ENCODE peak calls at places on chromosomes 11 and 22, in nine cellular contexts. One of them, this sample, is unnamed.

GRCh38 chr11:121513807-121514206 is 61.0 kb upstream of the SORL1-AS1 start:
- DNase-seq in amygdala: no peak
- DNase-seq in activated T-cell treated with anti-CD3 and anti-CD28 coated beads for 1 hour: no peak
- DNase-seq in HEK293T: no peak
- DNase-seq in sciatic nerve: no peak
- DNase-seq in brain microvascular endothelial cell: no peak
- DNase-seq in foreskin fibroblast: no peak
- DNase-seq in RPMI7951: no peak
- DNase-seq in type B pancreatic cell: no peak
- DNase-seq in this sample: no peak

GRCh38 chr11:111336582-111337256 is 38.4 kb downstream of the POU2AF3 start:
- DNase-seq in amygdala: no peak
- DNase-seq in activated T-cell treated with anti-CD3 and anti-CD28 coated beads for 1 hour: no peak
- DNase-seq in HEK293T: no peak
- DNase-seq in sciatic nerve: no peak
- DNase-seq in brain microvascular endothelial cell: no peak
- DNase-seq in foreskin fibroblast: peak
- DNase-seq in RPMI7951: peak
- DNase-seq in type B pancreatic cell: no peak
- DNase-seq in this sample: no peak

GRCh38 chr11:46431211-46431610 is 39.6 kb upstream of the CHRM4 start:
- DNase-seq in amygdala: no peak
- DNase-seq in activated T-cell treated with anti-CD3 and anti-CD28 coated beads for 1 hour: no peak
- DNase-seq in HEK293T: no peak
- DNase-seq in sciatic nerve: no peak
- DNase-seq in brain microvascular endothelial cell: no peak
- DNase-seq in foreskin fibroblast: no peak
- DNase-seq in RPMI7951: no peak
- DNase-seq in type B pancreatic cell: no peak
- DNase-seq in this sample: no peak

GRCh38 chr11:71543866-71544265 is 4.4 kb upstream of the KRTAP5-9 start:
- DNase-seq in amygdala: no peak
- DNase-seq in activated T-cell treated with anti-CD3 and anti-CD28 coated beads for 1 hour: no peak
- DNase-seq in HEK293T: no peak
- DNase-seq in sciatic nerve: no peak
- DNase-seq in brain microvascular endothelial cell: no peak
- DNase-seq in foreskin fibroblast: no peak
- DNase-seq in RPMI7951: no peak
- DNase-seq in type B pancreatic cell: no peak
- DNase-seq in this sample: no peak

GRCh38 chr11:120215634-120216033 is 4.8 kb downstream of the OAF start:
- DNase-seq in amygdala: no peak
- DNase-seq in activated T-cell treated with anti-CD3 and anti-CD28 coated beads for 1 hour: no peak
- DNase-seq in HEK293T: no peak
- DNase-seq in sciatic nerve: peak
- DNase-seq in brain microvascular endothelial cell: peak
- DNase-seq in foreskin fibroblast: peak
- DNase-seq in RPMI7951: peak
- DNase-seq in type B pancreatic cell: no peak
- DNase-seq in this sample: no peak

GRCh38 chr11:61332266-61332822 is 561 bp downstream of the DDB1 start:
- DNase-seq in amygdala: no peak
- DNase-seq in activated T-cell treated with anti-CD3 and anti-CD28 coated beads for 1 hour: no peak
- DNase-seq in HEK293T: peak
- DNase-seq in sciatic nerve: no peak
- DNase-seq in brain microvascular endothelial cell: peak
- DNase-seq in foreskin fibroblast: no peak
- DNase-seq in RPMI7951: peak
- DNase-seq in type B pancreatic cell: no peak
- DNase-seq in this sample: peak

GRCh38 chr11:86919557-86920210 is 35.5 kb downstream of the FZD4 start:
- DNase-seq in amygdala: no peak
- DNase-seq in activated T-cell treated with anti-CD3 and anti-CD28 coated beads for 1 hour: no peak
- DNase-seq in HEK293T: peak
- DNase-seq in sciatic nerve: no peak
- DNase-seq in brain microvascular endothelial cell: peak
- DNase-seq in foreskin fibroblast: peak
- DNase-seq in RPMI7951: peak
- DNase-seq in type B pancreatic cell: no peak
- DNase-seq in this sample: no peak

GRCh38 chr11:46122955-46123354 is 1.7 kb upstream of the PHF21A start:
- DNase-seq in amygdala: no peak
- DNase-seq in activated T-cell treated with anti-CD3 and anti-CD28 coated beads for 1 hour: no peak
- DNase-seq in HEK293T: no peak
- DNase-seq in sciatic nerve: no peak
- DNase-seq in brain microvascular endothelial cell: peak
- DNase-seq in foreskin fibroblast: peak
- DNase-seq in RPMI7951: peak
- DNase-seq in type B pancreatic cell: no peak
- DNase-seq in this sample: no peak

GRCh38 chr22:40855104-40855959 is 1.1 kb downstream of the ST13 start:
- DNase-seq in amygdala: no peak
- DNase-seq in activated T-cell treated with anti-CD3 and anti-CD28 coated beads for 1 hour: no peak
- DNase-seq in HEK293T: no peak
- DNase-seq in sciatic nerve: no peak
- DNase-seq in brain microvascular endothelial cell: no peak
- DNase-seq in foreskin fibroblast: no peak
- DNase-seq in RPMI7951: peak
- DNase-seq in type B pancreatic cell: no peak
- DNase-seq in this sample: no peak

GRCh38 chr11:7672960-7673723 is at the start of gene CYB5R2:
- DNase-seq in amygdala: no peak
- DNase-seq in activated T-cell treated with anti-CD3 and anti-CD28 coated beads for 1 hour: no peak
- DNase-seq in HEK293T: no peak
- DNase-seq in sciatic nerve: peak
- DNase-seq in brain microvascular endothelial cell: no peak
- DNase-seq in foreskin fibroblast: peak
- DNase-seq in RPMI7951: no peak
- DNase-seq in type B pancreatic cell: no peak
- DNase-seq in this sample: no peak

GRCh38 chr11:86688398-86689179 is 16.2 kb upstream of the ME3 start:
- DNase-seq in amygdala: no peak
- DNase-seq in activated T-cell treated with anti-CD3 and anti-CD28 coated beads for 1 hour: no peak
- DNase-seq in HEK293T: no peak
- DNase-seq in sciatic nerve: no peak
- DNase-seq in brain microvascular endothelial cell: peak
- DNase-seq in foreskin fibroblast: peak
- DNase-seq in RPMI7951: peak
- DNase-seq in type B pancreatic cell: no peak
- DNase-seq in this sample: no peak

GRCh38 chr11:59028105-59028504 is 58.0 kb upstream of the GLYATL1B start:
- DNase-seq in amygdala: no peak
- DNase-seq in activated T-cell treated with anti-CD3 and anti-CD28 coated beads for 1 hour: no peak
- DNase-seq in HEK293T: no peak
- DNase-seq in sciatic nerve: no peak
- DNase-seq in brain microvascular endothelial cell: no peak
- DNase-seq in foreskin fibroblast: no peak
- DNase-seq in RPMI7951: no peak
- DNase-seq in type B pancreatic cell: no peak
- DNase-seq in this sample: no peak

GRCh38 chr22:26903030-26903856 is 245.9 kb downstream of the MIAT start:
- DNase-seq in amygdala: peak
- DNase-seq in activated T-cell treated with anti-CD3 and anti-CD28 coated beads for 1 hour: no peak
- DNase-seq in HEK293T: no peak
- DNase-seq in sciatic nerve: no peak
- DNase-seq in brain microvascular endothelial cell: no peak
- DNase-seq in foreskin fibroblast: no peak
- DNase-seq in RPMI7951: no peak
- DNase-seq in type B pancreatic cell: no peak
- DNase-seq in this sample: no peak

GRCh38 chr22:26579331-26579886 is 10.5 kb downstream of the TPST2 start:
- DNase-seq in amygdala: no peak
- DNase-seq in activated T-cell treated with anti-CD3 and anti-CD28 coated beads for 1 hour: no peak
- DNase-seq in HEK293T: no peak
- DNase-seq in sciatic nerve: no peak
- DNase-seq in brain microvascular endothelial cell: no peak
- DNase-seq in foreskin fibroblast: no peak
- DNase-seq in RPMI7951: no peak
- DNase-seq in type B pancreatic cell: no peak
- DNase-seq in this sample: peak

GRCh38 chr11:118938491-118939411 is 13.0 kb upstream of the BCL9L start:
- DNase-seq in amygdala: no peak
- DNase-seq in activated T-cell treated with anti-CD3 and anti-CD28 coated beads for 1 hour: no peak
- DNase-seq in HEK293T: no peak
- DNase-seq in sciatic nerve: no peak
- DNase-seq in brain microvascular endothelial cell: peak
- DNase-seq in foreskin fibroblast: no peak
- DNase-seq in RPMI7951: peak
- DNase-seq in type B pancreatic cell: no peak
- DNase-seq in this sample: no peak

GRCh38 chr11:30453705-30454104 is 130.8 kb downstream of the ARL14EP start:
- DNase-seq in amygdala: no peak
- DNase-seq in activated T-cell treated with anti-CD3 and anti-CD28 coated beads for 1 hour: no peak
- DNase-seq in HEK293T: no peak
- DNase-seq in sciatic nerve: no peak
- DNase-seq in brain microvascular endothelial cell: no peak
- DNase-seq in foreskin fibroblast: no peak
- DNase-seq in RPMI7951: no peak
- DNase-seq in type B pancreatic cell: no peak
- DNase-seq in this sample: no peak

GRCh38 chr11:112118176-112118575 is 31.5 kb downstream of the SDHD start:
- DNase-seq in amygdala: no peak
- DNase-seq in activated T-cell treated with anti-CD3 and anti-CD28 coated beads for 1 hour: no peak
- DNase-seq in HEK293T: no peak
- DNase-seq in sciatic nerve: no peak
- DNase-seq in brain microvascular endothelial cell: no peak
- DNase-seq in foreskin fibroblast: no peak
- DNase-seq in RPMI7951: no peak
- DNase-seq in type B pancreatic cell: no peak
- DNase-seq in this sample: no peak

GRCh38 chr11:117180020-117180419 is 1.5 kb downstream of the SIDT2 start:
- DNase-seq in amygdala: no peak
- DNase-seq in activated T-cell treated with anti-CD3 and anti-CD28 coated beads for 1 hour: no peak
- DNase-seq in HEK293T: peak
- DNase-seq in sciatic nerve: peak
- DNase-seq in brain microvascular endothelial cell: no peak
- DNase-seq in foreskin fibroblast: no peak
- DNase-seq in RPMI7951: peak
- DNase-seq in type B pancreatic cell: no peak
- DNase-seq in this sample: no peak

GRCh38 chr22:40436460-40437431 is 66.4 kb downstream of the SGSM3 start:
- DNase-seq in amygdala: no peak
- DNase-seq in activated T-cell treated with anti-CD3 and anti-CD28 coated beads for 1 hour: no peak
- DNase-seq in HEK293T: peak
- DNase-seq in sciatic nerve: no peak
- DNase-seq in brain microvascular endothelial cell: peak
- DNase-seq in foreskin fibroblast: no peak
- DNase-seq in RPMI7951: peak
- DNase-seq in type B pancreatic cell: no peak
- DNase-seq in this sample: peak

GRCh38 chr22:37100589-37101127 is 8.9 kb downstream of the TMPRSS6 start:
- DNase-seq in amygdala: no peak
- DNase-seq in activated T-cell treated with anti-CD3 and anti-CD28 coated beads for 1 hour: no peak
- DNase-seq in HEK293T: no peak
- DNase-seq in sciatic nerve: no peak
- DNase-seq in brain microvascular endothelial cell: no peak
- DNase-seq in foreskin fibroblast: no peak
- DNase-seq in RPMI7951: no peak
- DNase-seq in type B pancreatic cell: no peak
- DNase-seq in this sample: no peak

GRCh38 chr11:100890779-100891178 is 203.7 kb downstream of the ARHGAP42 start:
- DNase-seq in amygdala: no peak
- DNase-seq in activated T-cell treated with anti-CD3 and anti-CD28 coated beads for 1 hour: no peak
- DNase-seq in HEK293T: no peak
- DNase-seq in sciatic nerve: no peak
- DNase-seq in brain microvascular endothelial cell: peak
- DNase-seq in foreskin fibroblast: peak
- DNase-seq in RPMI7951: peak
- DNase-seq in type B pancreatic cell: no peak
- DNase-seq in this sample: no peak

GRCh38 chr11:10658621-10659338 is 34.8 kb downstream of the IRAG1 start:
- DNase-seq in amygdala: no peak
- DNase-seq in activated T-cell treated with anti-CD3 and anti-CD28 coated beads for 1 hour: no peak
- DNase-seq in HEK293T: no peak
- DNase-seq in sciatic nerve: no peak
- DNase-seq in brain microvascular endothelial cell: no peak
- DNase-seq in foreskin fibroblast: no peak
- DNase-seq in RPMI7951: peak
- DNase-seq in type B pancreatic cell: no peak
- DNase-seq in this sample: no peak

GRCh38 chr22:19844423-19845368 is 10.0 kb downstream of the GNB1L start:
- DNase-seq in amygdala: no peak
- DNase-seq in activated T-cell treated with anti-CD3 and anti-CD28 coated beads for 1 hour: no peak
- DNase-seq in HEK293T: no peak
- DNase-seq in sciatic nerve: peak
- DNase-seq in brain microvascular endothelial cell: peak
- DNase-seq in foreskin fibroblast: peak
- DNase-seq in RPMI7951: peak
- DNase-seq in type B pancreatic cell: no peak
- DNase-seq in this sample: no peak

GRCh38 chr11:111305871-111306270 is 7.5 kb downstream of the POU2AF3 start:
- DNase-seq in amygdala: no peak
- DNase-seq in activated T-cell treated with anti-CD3 and anti-CD28 coated beads for 1 hour: no peak
- DNase-seq in HEK293T: no peak
- DNase-seq in sciatic nerve: no peak
- DNase-seq in brain microvascular endothelial cell: no peak
- DNase-seq in foreskin fibroblast: no peak
- DNase-seq in RPMI7951: no peak
- DNase-seq in type B pancreatic cell: no peak
- DNase-seq in this sample: no peak

GRCh38 chr22:37965940-37966664 is 12.6 kb downstream of the POLR2F start:
- DNase-seq in amygdala: no peak
- DNase-seq in activated T-cell treated with anti-CD3 and anti-CD28 coated beads for 1 hour: no peak
- DNase-seq in HEK293T: no peak
- DNase-seq in sciatic nerve: no peak
- DNase-seq in brain microvascular endothelial cell: peak
- DNase-seq in foreskin fibroblast: no peak
- DNase-seq in RPMI7951: no peak
- DNase-seq in type B pancreatic cell: no peak
- DNase-seq in this sample: no peak

GRCh38 chr11:60867871-60868681 is 734 bp downstream of the ZP1 start:
- DNase-seq in amygdala: no peak
- DNase-seq in activated T-cell treated with anti-CD3 and anti-CD28 coated beads for 1 hour: no peak
- DNase-seq in HEK293T: no peak
- DNase-seq in sciatic nerve: peak
- DNase-seq in brain microvascular endothelial cell: no peak
- DNase-seq in foreskin fibroblast: no peak
- DNase-seq in RPMI7951: no peak
- DNase-seq in type B pancreatic cell: no peak
- DNase-seq in this sample: no peak

GRCh38 chr11:112216591-112217105 is 9.6 kb upstream of the PTS start:
- DNase-seq in amygdala: no peak
- DNase-seq in activated T-cell treated with anti-CD3 and anti-CD28 coated beads for 1 hour: no peak
- DNase-seq in HEK293T: no peak
- DNase-seq in sciatic nerve: no peak
- DNase-seq in brain microvascular endothelial cell: no peak
- DNase-seq in foreskin fibroblast: no peak
- DNase-seq in RPMI7951: no peak
- DNase-seq in type B pancreatic cell: no peak
- DNase-seq in this sample: no peak

GRCh38 chr22:29625090-29625825 is 21.8 kb downstream of the NF2 start:
- DNase-seq in amygdala: no peak
- DNase-seq in activated T-cell treated with anti-CD3 and anti-CD28 coated beads for 1 hour: peak
- DNase-seq in HEK293T: peak
- DNase-seq in sciatic nerve: peak
- DNase-seq in brain microvascular endothelial cell: peak
- DNase-seq in foreskin fibroblast: peak
- DNase-seq in RPMI7951: peak
- DNase-seq in type B pancreatic cell: no peak
- DNase-seq in this sample: no peak

GRCh38 chr22:25111579-25112517 is 87.8 kb upstream of the CRYBB3 start:
- DNase-seq in amygdala: no peak
- DNase-seq in activated T-cell treated with anti-CD3 and anti-CD28 coated beads for 1 hour: no peak
- DNase-seq in HEK293T: peak
- DNase-seq in sciatic nerve: no peak
- DNase-seq in brain microvascular endothelial cell: no peak
- DNase-seq in foreskin fibroblast: no peak
- DNase-seq in RPMI7951: no peak
- DNase-seq in type B pancreatic cell: no peak
- DNase-seq in this sample: no peak

GRCh38 chr11:122791411-122791810 is 46.9 kb upstream of the CRTAM start:
- DNase-seq in amygdala: no peak
- DNase-seq in activated T-cell treated with anti-CD3 and anti-CD28 coated beads for 1 hour: no peak
- DNase-seq in HEK293T: no peak
- DNase-seq in sciatic nerve: no peak
- DNase-seq in brain microvascular endothelial cell: no peak
- DNase-seq in foreskin fibroblast: peak
- DNase-seq in RPMI7951: peak
- DNase-seq in type B pancreatic cell: no peak
- DNase-seq in this sample: no peak

GRCh38 chr22:31968022-31968421 is 23.7 kb downstream of the YWHAH start:
- DNase-seq in amygdala: no peak
- DNase-seq in activated T-cell treated with anti-CD3 and anti-CD28 coated beads for 1 hour: no peak
- DNase-seq in HEK293T: no peak
- DNase-seq in sciatic nerve: peak
- DNase-seq in brain microvascular endothelial cell: no peak
- DNase-seq in foreskin fibroblast: no peak
- DNase-seq in RPMI7951: no peak
- DNase-seq in type B pancreatic cell: no peak
- DNase-seq in this sample: no peak

This sample was measured in activated effector memory CD4-positive, alpha-beta T cell treated with Interleukin-2 at 50 U/mL for 16 hours.